ENCODE peak calls at places on chromosomes 1 and 21, in eight cellular contexts. H, B, Q, J, Y, W, I and U are unnamed samples.

GRCh38 chr1:200161801-200162200 is 134.3 kb downstream of the NR5A2 start:
- DNase-seq in H (no peak), B (no peak), Q (no peak), J (no peak), Y (no peak), W (no peak), I (no peak), U (no peak)

GRCh38 chr21:42279341-42279871 is 35.8 kb downstream of the TFF3 start:
- DNase-seq in H (no peak), B (no peak), Q (no peak), J (no peak), Y (no peak), W (no peak), I (no peak), U (no peak)

GRCh38 chr1:164682570-164682969 is 123.6 kb downstream of the PBX1 start:
- DNase-seq in H (no peak), B (no peak), Q (no peak), J (no peak), Y (no peak), W (no peak), I (no peak), U (no peak)

GRCh38 chr1:16166117-16166516 is 10.2 kb upstream of the EPHA2 start:
- DNase-seq in H (no peak), B (no peak), Q (no peak), J (no peak), Y (no peak), W (no peak), I (no peak), U (no peak)

GRCh38 chr1:22039594-22040347 is 12.7 kb upstream of the CDC42 start:
- DNase-seq in H (peak; percentile 70), B (no peak), Q (peak; percentile 94), J (peak; percentile 97), Y (peak; percentile 30), W (no peak), I (no peak), U (no peak)

GRCh38 chr1:231139659-231140650 is 21.9 kb upstream of the TRIM67 start:
- DNase-seq in H (no peak), B (no peak), Q (no peak), J (no peak), Y (peak; percentile 57), W (no peak), I (no peak), U (no peak)

GRCh38 chr1:156942576-156942975 is 22.1 kb downstream of the LRRC71 start:
- DNase-seq in H (no peak), B (no peak), Q (no peak), J (no peak), Y (no peak), W (no peak), I (no peak), U (no peak)

GRCh38 chr1:54982739-54983138 is 2.3 kb downstream of the TMEM61 start:
- DNase-seq in H (no peak), B (no peak), Q (no peak), J (no peak), Y (no peak), W (no peak), I (no peak), U (no peak)

GRCh38 chr1:116166655-116167054 is 55.5 kb downstream of the MAB21L3 start:
- DNase-seq in H (no peak), B (no peak), Q (no peak), J (no peak), Y (no peak), W (no peak), I (no peak), U (no peak)